ENCODE peak calls at places on chromosome 6, in eight cellular contexts. E, A, T, Z, M, Q, D and X are unnamed samples. For H3K4me1, the result is how much of the 10 kb centered on the place peaks cover.

GRCh38 chr6:54244430-54244829 is 63.8 kb upstream of the TINAG start:
- DNase-seq in D (no peak), E (no peak), Q (peak), A (peak), T (no peak), M (peak), Z (no peak), X (no peak)

GRCh38 chr6:123224077-123224476 is 228.0 kb downstream of the CLVS2 start:
- DNase-seq in E (no peak), Q (no peak), A (no peak), D (no peak), T (no peak), M (no peak), Z (no peak), X (no peak)

GRCh38 chr6:35970181-35970580 is 49.3 kb upstream of the SRPK1 start:
- DNase-seq in Z (no peak), A (no peak), Q (no peak), T (no peak), M (peak), E (no peak), D (no peak), X (no peak)

GRCh38 chr6:25050356-25050755 is 114.6 kb upstream of the RIPOR2 start:
- DNase-seq in A (peak), Z (no peak), T (no peak), E (no peak), M (no peak), D (peak), Q (no peak), X (no peak)

GRCh38 chr6:124964764-124965105 is 2.5 kb downstream of the RNF217 start:
- DNase-seq in Q (no peak), M (peak), Z (no peak), E (no peak), T (no peak), A (no peak), D (no peak), X (no peak)

GRCh38 chr6:121520337-121521163 is 85.1 kb downstream of the GJA1 start:
- DNase-seq in E (no peak), T (no peak), D (no peak), M (peak), Z (no peak), Q (no peak), A (no peak), X (no peak)

GRCh38 chr6:88141641-88142298 is 24.4 kb downstream of the CNR1 start:
- DNase-seq in E (peak), Q (no peak), A (peak), M (no peak), T (no peak), Z (no peak), D (no peak), X (no peak)

GRCh38 chr6:1212919-1213318 is 99.0 kb upstream of the FOXQ1 start:
- DNase-seq in Z (no peak), E (no peak), Q (no peak), T (no peak), A (no peak), M (no peak), D (no peak), X (no peak)

GRCh38 chr6:83169511-83169910 is 23.6 kb downstream of the PGM3 start:
- DNase-seq in M (no peak), Z (no peak), E (no peak), T (no peak), D (no peak), A (no peak), Q (no peak), X (no peak)

GRCh38 chr6:121187200-121187832 is 147.0 kb downstream of the TBC1D32 start:
- DNase-seq in E (no peak), A (no peak), T (no peak), Z (no peak), D (no peak), M (no peak), Q (no peak), X (no peak)

GRCh38 chr6:38171997-38172738 is 352.6 kb downstream of the ZFAND3 start:
- DNase-seq in M (no peak), E (no peak), D (no peak), T (no peak), A (no peak), Q (no peak), Z (no peak), X (no peak)

GRCh38 chr6:84193140-84193708 is 34.2 kb downstream of the CEP162 start:
- DNase-seq in M (peak), Z (no peak), E (no peak), D (no peak), A (no peak), Q (no peak), T (no peak), X (no peak)

GRCh38 chr6:148440877-148441453 is 98.3 kb downstream of the SASH1 start:
- DNase-seq in M (peak), E (no peak), A (no peak), D (no peak), Q (peak), Z (peak), T (peak), X (peak)

GRCh38 chr6:4607793-4608192 is 168.4 kb upstream of the CDYL start:
- DNase-seq in Q (peak), A (no peak), M (no peak), E (no peak), T (no peak), Z (no peak), D (no peak), X (no peak)

GRCh38 chr6:119814609-119815400 is 465.2 kb upstream of the MAN1A1 start:
- DNase-seq in A (no peak), D (no peak), M (no peak), E (no peak), Z (no peak), Q (no peak), T (no peak), X (no peak)

GRCh38 chr6:71254323-71254722 is 34.3 kb upstream of the OGFRL1 start:
- DNase-seq in M (no peak), D (no peak), E (no peak), T (no peak), Z (peak), A (peak), Q (peak), X (no peak)

GRCh38 chr6:37862992-37863391 is 43.5 kb downstream of the ZFAND3 start:
- DNase-seq in D (no peak), Q (no peak), A (no peak), T (no peak), E (no peak), Z (no peak), M (peak), X (no peak)

GRCh38 chr6:102766946-102767345 is 1373.4 kb downstream of the GRIK2 start:
- DNase-seq in Z (no peak), D (no peak), A (no peak), E (no peak), M (peak), Q (no peak), T (no peak), X (no peak)

GRCh38 chr6:44201200-44201599 is 15.5 kb upstream of the MYMX start:
- DNase-seq in A (no peak), M (no peak), T (no peak), Q (no peak), D (peak), Z (no peak), E (no peak), X (no peak)

GRCh38 chr6:28976677-28977076 is 28.4 kb downstream of the ZNF311 start:
- DNase-seq in T (no peak), A (no peak), D (no peak), Q (no peak), M (no peak), E (no peak), Z (no peak), X (no peak)

GRCh38 chr6:28978137-28978491 is 27.0 kb downstream of the ZNF311 start:
- DNase-seq in T (no peak), Q (no peak), M (peak), D (no peak), E (no peak), A (no peak), Z (no peak), X (no peak)

GRCh38 chr6:28978959-28979561 is 26.1 kb downstream of the ZNF311 start:
- DNase-seq in M (no peak), D (no peak), Q (no peak), T (no peak), A (no peak), Z (no peak), E (peak), X (no peak)

GRCh38 chr6:28979679-28980078 is 25.4 kb downstream of the ZNF311 start:
- DNase-seq in E (no peak), Q (no peak), Z (no peak), M (no peak), A (no peak), T (no peak), D (peak), X (no peak)

GRCh38 chr6:28977351-28978136 is 27.6 kb downstream of the ZNF311 start:
- DNase-seq in M (peak), T (no peak), E (no peak), A (no peak), Q (no peak), D (no peak), Z (peak), X (no peak)
- H3K4me3 ChIP-seq in M (no peak), T (no peak), E (peak), A (no peak), Q (no peak), D (no peak), Z (peak), X (no peak)

GRCh38 chr6:157534991-157535353 is 154.0 kb downstream of the ZDHHC14 start:
- DNase-seq in Z (no peak), D (no peak), E (no peak), A (no peak), Q (no peak), M (no peak), T (no peak), X (no peak)

GRCh38 chr6:157532963-157533362 is 152.0 kb downstream of the ZDHHC14 start:
- DNase-seq in Z (no peak), Q (no peak), M (no peak), E (no peak), D (no peak), A (no peak), T (no peak), X (no peak)

GRCh38 chr6:157534134-157534871 is 153.3 kb downstream of the ZDHHC14 start:
- DNase-seq in E (no peak), Q (no peak), Z (no peak), A (no peak), D (no peak), T (no peak), M (no peak), X (no peak)

GRCh38 chr6:157531986-157532365 is 151.0 kb downstream of the ZDHHC14 start:
- DNase-seq in E (no peak), A (no peak), Q (no peak), T (no peak), Z (no peak), M (no peak), D (no peak), X (no peak)

DNA sequence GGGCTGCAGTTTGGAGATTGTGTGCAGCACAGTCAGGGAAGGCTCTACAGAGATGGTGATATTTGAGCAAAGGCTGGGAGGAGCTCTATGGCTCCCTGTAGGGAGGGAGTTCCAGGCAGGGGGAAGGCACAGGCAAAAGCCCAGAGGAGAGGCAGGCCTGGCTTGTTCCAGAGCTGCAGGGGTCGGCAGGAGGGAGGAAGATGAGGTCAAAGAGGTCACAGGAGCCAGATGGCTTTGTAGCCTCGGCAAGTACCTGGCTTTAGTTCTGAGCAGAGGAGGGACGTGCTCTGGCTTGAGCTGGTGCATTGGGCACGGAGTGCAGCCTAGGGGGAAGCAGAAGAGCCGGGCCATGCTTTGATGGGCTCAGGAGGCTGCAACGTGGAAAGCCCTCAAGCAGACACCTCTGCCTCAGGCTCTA is 152.4 kb downstream of the ZDHHC14 start:
- DNase-seq in A (no peak), D (no peak), E (no peak), M (no peak), T (no peak), Q (peak), Z (no peak), X (no peak)
- H3K4me1 ChIP-seq in A (under half), D (under half), E (under half), M (under half), T (under half), Q (under half), Z (half or more), X (under half)

DNA sequence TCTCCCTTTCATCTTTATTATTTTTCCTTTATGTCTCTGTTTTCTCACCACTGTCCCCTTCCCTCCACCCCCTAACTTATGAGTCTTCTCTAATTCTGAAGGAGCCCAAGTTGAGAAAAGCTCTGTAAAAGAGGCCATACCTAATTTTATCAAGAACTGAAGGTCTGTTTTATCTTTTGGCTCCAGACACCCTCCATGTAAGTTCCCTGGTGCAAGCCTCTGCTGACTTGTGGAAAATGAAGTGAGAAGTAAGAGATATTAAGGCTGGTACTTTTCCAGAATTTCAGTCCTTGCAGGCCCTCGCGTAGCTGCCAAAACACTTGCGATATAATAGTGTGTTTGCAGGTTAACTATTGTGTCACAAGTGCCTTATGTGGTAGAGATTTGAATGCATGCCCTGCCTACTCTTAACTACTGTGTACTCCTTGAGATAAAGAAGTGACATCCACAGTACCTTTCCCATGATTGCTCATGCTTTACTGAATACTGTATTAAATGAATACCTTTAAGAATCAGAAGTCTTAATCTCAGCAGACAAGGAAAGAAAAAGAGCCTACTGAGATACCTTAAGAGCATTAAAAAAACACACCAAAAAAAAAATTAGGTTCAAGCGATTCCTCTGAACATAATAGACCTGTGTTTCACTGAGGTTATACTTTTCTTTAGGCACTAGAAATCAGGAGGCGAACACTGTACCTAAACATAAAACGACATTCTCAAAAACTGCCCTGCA is 143.6 kb upstream of the ZNF184 start:
- DNase-seq in T (no peak), Q (no peak), M (no peak), A (no peak), Z (no peak), E (no peak), D (peak), X (no peak)
- H3K4me3 ChIP-seq in T (peak), Q (peak), M (peak), A (peak), Z (no peak), E (peak), D (peak), X (no peak)

DNA sequence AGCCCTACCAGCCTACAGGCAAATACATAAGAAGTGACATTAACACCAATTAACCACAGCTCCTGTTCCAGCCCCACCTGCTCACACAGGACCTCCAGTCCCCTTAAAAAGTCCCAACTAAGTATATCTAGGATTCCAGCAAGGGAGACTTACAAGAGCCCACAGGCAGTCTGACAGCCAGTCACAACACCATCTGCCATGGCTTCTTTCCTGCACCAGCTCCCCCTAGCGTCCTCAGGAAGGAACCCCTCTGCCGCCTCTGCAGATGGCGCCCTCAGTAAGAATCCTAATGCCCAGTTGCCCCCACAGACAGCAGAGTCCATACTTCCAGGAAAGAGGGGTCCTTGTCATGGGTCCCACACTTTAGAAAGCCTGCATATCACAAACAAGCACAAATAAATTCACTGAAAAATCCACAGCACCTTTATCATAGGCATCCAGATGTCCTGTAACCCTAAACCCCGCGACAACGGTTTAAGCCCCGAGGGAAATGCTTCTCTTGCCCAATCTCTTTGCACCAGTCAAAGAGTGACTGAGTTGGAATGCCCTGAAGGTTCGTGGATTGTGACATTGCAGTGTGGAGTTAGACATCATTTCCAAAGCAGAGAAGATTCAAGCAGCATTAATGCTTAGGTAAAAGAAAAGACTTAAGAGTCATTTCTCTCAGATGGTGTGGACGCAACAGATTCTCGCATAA is 121.9 kb downstream of the HIVEP2 start:
- DNase-seq in E (no peak), D (peak), Z (peak), T (no peak), Q (peak), A (no peak), M (no peak), X (no peak)
- H3K4me1 ChIP-seq in E (under half), D (under half), Z (half or more), T (under half), Q (under half), A (under half), M (under half), X (under half)

DNA sequence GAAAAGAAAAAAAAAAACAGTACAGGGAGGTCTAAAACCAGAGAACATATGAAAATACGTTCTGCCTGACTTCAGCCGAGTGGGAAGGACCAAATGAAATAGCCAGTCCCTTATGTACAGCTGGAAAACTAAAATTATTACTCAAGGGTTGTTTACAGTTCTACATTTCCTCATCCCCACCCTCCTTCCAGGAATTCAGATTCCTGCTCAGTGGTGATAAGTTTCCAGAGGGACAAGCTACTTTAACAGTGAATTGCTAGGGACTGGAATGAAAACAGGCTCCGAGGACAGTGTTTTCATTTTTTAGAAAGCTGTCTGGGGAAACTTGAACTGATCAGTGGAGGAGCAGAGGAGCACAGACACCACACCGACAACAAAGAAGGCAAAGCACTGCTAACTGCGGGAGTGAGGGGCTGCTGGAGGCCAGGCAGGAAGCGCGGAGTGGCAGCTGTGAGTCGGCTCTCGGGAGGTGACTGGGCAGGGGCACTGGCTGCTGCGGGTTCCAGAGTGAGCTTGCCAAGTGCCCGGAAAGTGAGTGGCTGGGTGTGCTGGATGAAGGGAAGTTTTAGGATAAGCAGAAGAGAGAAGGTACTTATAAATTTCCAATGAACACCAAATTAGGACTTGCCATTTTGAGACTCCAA is 322.2 kb downstream of the ESR1 start:
- DNase-seq in Q (no peak), Z (no peak), D (no peak), T (no peak), E (no peak), M (no peak), A (no peak), X (no peak)
- H3K4me3 ChIP-seq in Q (no peak), Z (peak), D (no peak), T (no peak), E (no peak), M (no peak), A (no peak), X (no peak)

DNA sequence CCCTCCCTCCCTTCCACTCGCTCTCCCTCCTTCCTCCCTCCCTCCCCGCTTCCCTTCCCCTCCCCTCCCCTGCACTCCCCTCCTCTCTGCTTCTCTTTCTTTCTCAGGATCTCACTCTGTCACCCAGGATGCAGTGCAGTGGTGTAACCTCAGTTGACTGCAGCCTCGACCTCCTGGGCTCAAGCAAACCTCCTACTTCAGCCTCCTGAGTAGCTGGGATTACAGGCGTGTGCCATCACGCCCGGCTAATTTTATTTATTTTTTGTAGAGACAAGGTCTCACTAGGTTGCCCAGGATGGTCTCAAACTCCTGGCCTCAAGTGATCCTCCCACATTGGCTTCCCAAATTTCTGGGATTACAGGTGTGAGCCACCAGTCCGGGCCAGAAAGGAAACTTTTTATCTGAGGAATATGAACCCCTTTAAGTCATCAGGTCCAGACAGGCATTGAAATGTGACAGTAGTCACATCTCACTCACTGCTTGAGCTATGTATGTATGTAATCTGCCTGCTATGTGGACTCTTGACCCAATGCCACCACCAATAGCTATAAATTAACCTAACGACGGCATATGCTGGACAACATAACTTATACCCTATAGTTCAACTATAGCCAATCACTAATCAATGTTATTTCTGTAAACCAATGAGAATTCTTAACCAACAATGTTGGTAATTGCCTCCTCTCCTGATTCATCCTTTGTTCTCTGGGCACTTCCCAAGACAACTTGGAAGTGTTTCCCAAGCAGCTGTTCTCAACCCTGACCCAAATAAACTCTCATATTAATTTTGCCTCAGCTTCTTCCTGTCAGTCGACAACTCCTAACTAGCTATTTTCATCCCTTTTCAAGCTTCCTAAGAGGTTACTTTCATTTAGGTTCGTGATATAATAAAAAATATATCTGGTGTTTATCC is 23.9 kb upstream of the SERPINB1 start:
- DNase-seq in D (no peak), E (no peak), Z (no peak), M (no peak), A (no peak), Q (no peak), T (no peak), X (no peak)
- H3K4me1 ChIP-seq in D (under half), E (half or more), Z (under half), M (under half), A (half or more), Q (under half), T (under half), X (under half)

GRCh38 chr6:117498159-117498558 is 15.7 kb downstream of the DCBLD1 start:
- DNase-seq in Z (no peak), T (no peak), M (peak), Q (no peak), E (no peak), A (no peak), D (no peak), X (no peak)
- H3K4me3 ChIP-seq in Z (no peak), T (no peak), M (peak), Q (no peak), E (no peak), A (no peak), D (no peak), X (no peak)